ENCODE peak calls at places on chromosomes 6 and 20, in seven cellular contexts. M is HepG2, Q is psoas muscle, L is endodermal cell, K is endothelial cell of umbilical vein, D is Peyer's patch, W is sigmoid colon. N is an unnamed sample.

GRCh38 chr20:38633577-38634093 is 32.0 kb downstream of the ARHGAP40 start:
- DNase-seq in M (peak), Q (peak), L (peak), K (peak), D (peak), W (no peak), N (peak)

GRCh38 chr6:27825025-27825823 is 87.0 kb downstream of the OR2B2 start:
- DNase-seq in M (no peak), Q (no peak), L (no peak), K (peak), D (no peak), W (no peak), N (peak)

GRCh38 chr20:43669332-43669731 is 2.4 kb downstream of the MYBL2 start:
- DNase-seq in M (no peak), Q (no peak), L (no peak), K (peak), D (no peak), W (no peak), N (peak)

GRCh38 chr20:42219005-42219404 is 600.8 kb upstream of the CHD6 start:
- DNase-seq in M (no peak), Q (no peak), L (no peak), K (no peak), D (no peak), W (no peak), N (no peak)

GRCh38 chr6:33616913-33617312 is 4.2 kb upstream of the ITPR3 start:
- DNase-seq in M (no peak), Q (no peak), L (no peak), K (no peak), D (no peak), W (no peak), N (no peak)

GRCh38 chr6:34953084-34954025 is 64.3 kb downstream of the ANKS1A start:
- DNase-seq in M (peak), Q (no peak), L (no peak), K (peak), D (no peak), W (no peak), N (peak)

GRCh38 chr6:89412071-89413005 is at the start of gene RRAGD:
- DNase-seq in M (no peak), Q (peak), L (peak), K (no peak), D (peak), W (peak), N (peak)

GRCh38 chr6:1315560-1316386 is 3.9 kb downstream of the FOXQ1 start:
- DNase-seq in M (peak), Q (no peak), L (peak), K (no peak), D (no peak), W (no peak), N (no peak)

GRCh38 chr6:35663447-35664235 is 25.1 kb downstream of the FKBP5 start:
- DNase-seq in M (no peak), Q (no peak), L (no peak), K (peak), D (no peak), W (no peak), N (peak)

GRCh38 chr6:55868910-55869479 is 6.4 kb downstream of the BMP5 start:
- DNase-seq in M (no peak), Q (no peak), L (no peak), K (no peak), D (no peak), W (no peak), N (peak)

GRCh38 chr6:170067257-170067656 is 223.6 kb downstream of the DLL1 start:
- DNase-seq in M (no peak), Q (peak), L (peak), K (no peak), D (no peak), W (peak), N (no peak)

GRCh38 chr20:54680872-54681297 is 205.5 kb downstream of the DOK5 start:
- DNase-seq in M (peak), Q (no peak), L (peak), K (peak), D (no peak), W (no peak), N (peak)

GRCh38 chr6:150891886-150892485 is 26.5 kb downstream of the MTHFD1L start:
- DNase-seq in M (peak), Q (peak), L (peak), K (peak), D (peak), W (peak), N (peak)

GRCh38 chr6:27161946-27162603 is 85.4 kb upstream of the PRSS16 start:
- DNase-seq in M (peak), Q (no peak), L (peak), K (peak), D (no peak), W (no peak), N (peak)

GRCh38 chr6:47203968-47204611 is 105.6 kb downstream of the TNFRSF21 start:
- DNase-seq in M (peak), Q (no peak), L (no peak), K (no peak), D (no peak), W (no peak), N (no peak)

GRCh38 chr20:16803965-16804792 is 56.0 kb downstream of the OTOR start:
- DNase-seq in M (peak), Q (peak), L (peak), K (peak), D (no peak), W (peak), N (peak)

GRCh38 chr20:57394087-57395082 is 3.2 kb downstream of the RBM38 start:
- DNase-seq in M (no peak), Q (peak), L (no peak), K (no peak), D (no peak), W (peak), N (no peak)

GRCh38 chr6:114092943-114093342 is 122.0 kb upstream of the HDAC2 start:
- DNase-seq in M (peak), Q (no peak), L (no peak), K (no peak), D (no peak), W (no peak), N (no peak)

GRCh38 chr20:41617059-41617921 is 887 bp downstream of the CHD6 start:
- DNase-seq in M (peak), Q (peak), L (peak), K (peak), D (peak), W (peak), N (peak)

GRCh38 chr20:37649635-37650244 is 44.1 kb upstream of the CTNNBL1 start:
- DNase-seq in M (no peak), Q (no peak), L (no peak), K (no peak), D (no peak), W (no peak), N (no peak)

GRCh38 chr6:44563397-44563796 is 175.9 kb downstream of the CDC5L start:
- DNase-seq in M (peak), Q (no peak), L (no peak), K (no peak), D (no peak), W (no peak), N (peak)

GRCh38 chr20:37519508-37520416 is 1.3 kb upstream of the NNAT start:
- DNase-seq in M (peak), Q (peak), L (peak), K (peak), D (no peak), W (peak), N (no peak)

DNA sequence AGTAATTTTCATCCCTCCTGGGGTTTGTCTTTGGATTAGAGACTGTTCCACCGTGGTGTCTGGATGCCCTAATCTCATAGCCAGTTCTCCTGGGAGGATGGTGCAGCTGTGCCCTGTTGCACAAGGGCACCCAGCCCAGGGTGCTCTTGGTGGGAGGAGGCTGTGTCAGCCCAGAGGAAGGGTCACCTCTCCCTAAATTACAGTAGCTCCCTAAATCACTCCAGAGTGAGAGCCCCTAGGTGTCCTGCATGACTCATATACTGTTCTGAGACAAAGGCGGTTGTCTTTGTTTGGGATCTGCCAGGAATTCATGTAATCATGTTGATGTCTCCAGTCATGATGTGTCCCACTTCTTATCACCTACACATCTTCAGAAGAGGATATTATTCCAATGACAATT is 19.7 kb downstream of the PERP start:
- DNase-seq in M (peak), Q (no peak), L (peak), K (no peak), D (no peak), W (no peak), N (peak)
- H3K4me3 ChIP-seq in M (peak), Q (no peak), L (peak), K (no peak), D (no peak), W (no peak), N (peak)

DNA sequence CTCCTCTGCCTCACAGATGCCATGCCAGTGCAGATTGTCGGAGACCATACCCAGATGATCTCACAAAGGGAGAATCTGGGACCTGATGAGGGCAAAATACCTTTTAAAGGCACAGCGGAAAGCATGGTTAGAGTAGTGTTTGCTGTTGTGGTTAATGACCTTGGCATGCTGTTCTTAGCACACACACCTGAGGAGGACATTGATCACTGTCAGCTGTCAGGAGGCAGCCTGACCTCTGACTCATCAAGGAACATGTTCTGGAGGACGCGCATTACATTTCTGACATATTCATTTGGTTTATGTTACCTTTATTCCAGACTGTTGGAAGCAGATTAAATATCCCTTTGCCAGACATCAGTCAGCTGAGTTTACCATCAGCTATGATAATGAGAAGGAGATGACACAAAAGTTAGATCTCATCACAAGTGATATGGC is 57.1 kb downstream of the GOPC start:
- DNase-seq in M (peak), Q (no peak), L (no peak), K (no peak), D (no peak), W (no peak), N (peak)
- H3K27ac ChIP-seq in M (peak), Q (peak), L (no peak), K (no peak), D (no peak), W (no peak), N (peak)

GRCh38 chr6:25016311-25016710 is 80.6 kb upstream of the RIPOR2 start:
- DNase-seq in M (no peak), Q (no peak), L (no peak), K (no peak), D (no peak), W (no peak), N (no peak)

GRCh38 chr6:25014375-25014774 is 78.6 kb upstream of the RIPOR2 start:
- DNase-seq in M (no peak), Q (no peak), L (no peak), K (no peak), D (no peak), W (no peak), N (no peak)

GRCh38 chr6:25014806-25015560 is 79.2 kb upstream of the RIPOR2 start:
- DNase-seq in M (no peak), Q (no peak), L (no peak), K (peak), D (no peak), W (peak), N (no peak)

GRCh38 chr6:25017486-25017885 is 81.7 kb upstream of the RIPOR2 start:
- DNase-seq in M (no peak), Q (no peak), L (no peak), K (no peak), D (no peak), W (no peak), N (peak)

DNA sequence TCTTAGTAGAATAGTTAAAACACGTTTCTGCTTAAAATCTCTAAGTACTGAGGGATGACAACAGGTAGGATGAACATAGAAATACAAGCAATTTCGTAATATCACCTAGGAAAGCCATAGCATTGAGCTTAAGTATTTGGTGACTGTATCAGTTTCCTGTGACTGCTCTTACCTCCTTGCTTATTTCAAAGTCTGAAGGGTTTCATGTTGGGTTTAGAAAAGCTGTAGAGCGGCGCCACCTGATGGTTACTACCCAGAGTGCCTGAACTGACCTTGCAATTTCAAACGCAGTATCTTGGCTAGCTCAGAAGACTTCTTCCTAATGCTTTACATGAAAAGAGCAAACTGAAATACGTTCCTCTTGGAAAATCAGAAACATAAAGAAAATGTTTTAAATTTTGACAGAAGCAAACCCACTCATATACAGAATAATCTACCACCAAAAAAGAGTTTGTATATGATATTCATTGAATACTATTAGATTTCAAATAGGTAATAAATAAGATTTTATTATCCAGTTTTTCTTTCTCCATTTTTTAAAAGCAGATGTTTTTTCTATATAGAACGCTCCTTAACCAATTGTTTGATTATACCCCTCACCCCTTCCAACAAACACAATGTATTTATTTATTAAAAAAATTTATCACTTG is 82.3 kb upstream of the RIPOR2 start:
- DNase-seq in M (peak), Q (peak), L (peak), K (peak), D (peak), W (no peak), N (peak)
- TF ChIP-seq CTCF in M (peak), Q (peak), L (peak), K (peak), D (peak), W (no peak), N (peak)

DNA sequence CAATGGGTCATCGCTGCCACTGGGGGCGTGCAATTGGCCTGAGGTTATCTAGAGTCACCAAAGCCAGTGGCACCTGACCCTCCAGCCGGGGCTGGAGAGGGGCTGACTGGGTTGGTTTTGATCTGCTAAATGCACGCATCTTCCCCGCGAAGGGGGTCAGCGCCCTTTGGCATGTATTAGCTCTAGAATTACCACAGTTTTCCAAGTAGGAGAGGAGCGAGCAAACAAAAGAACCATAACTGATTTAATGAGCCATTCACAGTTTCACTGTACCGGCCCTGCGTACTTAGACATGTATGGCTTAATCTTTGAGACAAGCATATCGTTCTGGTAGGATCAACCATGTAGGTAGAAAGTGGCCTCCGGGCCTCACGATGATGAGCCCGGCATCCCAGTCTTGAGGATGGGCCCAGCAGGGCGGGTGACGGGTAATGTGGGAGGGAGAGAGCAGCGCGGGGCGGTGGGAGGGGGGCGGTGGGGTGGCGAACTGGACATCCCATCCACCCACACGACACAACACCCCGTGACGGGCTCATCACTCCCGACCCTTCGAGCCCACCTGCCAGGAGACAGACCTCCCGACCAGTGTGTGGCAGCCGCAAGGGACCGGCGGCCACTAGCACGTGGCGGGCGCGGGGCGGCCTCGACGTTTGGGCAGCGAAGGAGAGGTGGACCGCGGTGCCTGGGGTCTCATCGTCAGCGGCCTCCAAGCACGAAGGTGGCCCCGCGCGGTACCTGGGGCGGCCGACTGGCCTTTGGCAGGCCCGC is 1957.5 kb upstream of the DEFB115 start:
- DNase-seq in M (no peak), Q (peak), L (no peak), K (no peak), D (no peak), W (peak), N (no peak)
- H3K4me3 ChIP-seq in M (no peak), Q (no peak), L (no peak), K (no peak), D (no peak), W (no peak), N (no peak)

GRCh38 chr20:50731930-50732690 is 730 bp downstream of the PARD6B start:
- DNase-seq in M (peak), Q (no peak), L (peak), K (no peak), D (no peak), W (no peak), N (peak)
- H3K27ac ChIP-seq in M (peak), Q (peak), L (peak), K (no peak), D (peak), W (peak), N (no peak)

GRCh38 chr6:42337985-42338572 is 113.6 kb downstream of the TRERF1 start:
- DNase-seq in M (no peak), Q (no peak), L (no peak), K (no peak), D (no peak), W (no peak), N (no peak)
- TF ChIP-seq CTCF in M (no peak), Q (no peak), L (no peak), K (no peak), D (no peak), W (no peak), N (no peak)

DNA sequence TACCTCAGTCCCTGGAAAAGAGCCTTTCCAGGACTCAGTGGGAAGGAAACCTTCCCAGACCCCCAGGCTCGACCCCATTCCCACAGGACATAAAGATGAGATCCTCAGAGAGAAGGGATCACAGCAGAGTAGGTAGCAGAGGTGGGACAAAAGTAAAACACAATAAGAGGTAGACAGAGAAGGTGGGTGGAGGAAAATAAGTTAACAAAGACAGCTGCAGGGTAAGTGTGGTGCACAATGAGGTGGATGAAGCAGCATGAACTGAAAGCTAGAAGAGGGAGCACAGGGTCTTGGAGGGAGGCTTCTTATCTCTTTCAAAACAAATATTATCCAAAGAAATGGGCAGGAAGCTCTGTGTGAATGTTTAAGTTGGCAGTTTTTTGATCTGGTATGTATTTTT is 13.9 kb upstream of the MAP7 start:
- DNase-seq in M (no peak), Q (no peak), L (no peak), K (no peak), D (no peak), W (no peak), N (no peak)
- H3K4me3 ChIP-seq in M (no peak), Q (no peak), L (no peak), K (no peak), D (no peak), W (no peak), N (no peak)

GRCh38 chr6:156953478-156954146 is 176.4 kb downstream of the ARID1B start:
- DNase-seq in M (peak), Q (no peak), L (no peak), K (peak), D (no peak), W (no peak), N (peak)
- H3K27ac ChIP-seq in M (peak), Q (peak), L (peak), K (no peak), D (no peak), W (peak), N (peak)

GRCh38 chr6:16544006-16544405 is 217.3 kb downstream of the ATXN1 start:
- DNase-seq in M (no peak), Q (peak), L (peak), K (peak), D (no peak), W (no peak), N (no peak)

GRCh38 chr6:16543491-16543890 is 217.8 kb downstream of the ATXN1 start:
- DNase-seq in M (no peak), Q (no peak), L (no peak), K (no peak), D (no peak), W (no peak), N (no peak)

GRCh38 chr6:16544521-16544920 is 216.7 kb downstream of the ATXN1 start:
- DNase-seq in M (no peak), Q (no peak), L (no peak), K (no peak), D (no peak), W (no peak), N (no peak)

GRCh38 chr6:16539086-16539931 is 222.0 kb downstream of the ATXN1 start:
- DNase-seq in M (peak), Q (no peak), L (no peak), K (no peak), D (no peak), W (no peak), N (no peak)

GRCh38 chr6:16540804-16541752 is 220.2 kb downstream of the ATXN1 start:
- DNase-seq in M (no peak), Q (peak), L (no peak), K (no peak), D (no peak), W (peak), N (no peak)
- TF ChIP-seq CTCF in M (no peak), Q (no peak), L (peak), K (no peak), D (no peak), W (no peak), N (no peak)